ENCODE peak calls at places on chromosome 5, in seven cellular contexts. F is AG08396; M is activated naive CD4-positive, alpha-beta T cell; S is EH; R is renal cortical epithelial cell; D is stimulated activated CD4-positive, alpha-beta T cell treated with anti-CD3 and anti-CD28 coated beads, Interleukin-15, amount 100 ng/mL, for 1 hour; P is NCI-H2029 treated with DMSO at 0.1 percent for 48 hours. A is an unnamed sample.

GRCh38 chr5:37132646-37133045 is 116.5 kb downstream of the CPLANE1 start:
- DNase-seq in F (no peak), M (no peak), S (peak), R (no peak), D (no peak), P (no peak), A (peak)

GRCh38 chr5:147464211-147464610 is 45.7 kb downstream of the DPYSL3 start:
- DNase-seq in F (no peak), M (no peak), S (peak), R (peak), D (no peak), P (no peak), A (no peak)

GRCh38 chr5:179762079-179762780 is 29.6 kb downstream of the MAML1 start:
- DNase-seq in F (no peak), M (no peak), S (peak), R (peak), D (no peak), P (no peak), A (peak)

GRCh38 chr5:174307031-174307408 is 261.5 kb downstream of the NSG2 start:
- DNase-seq in F (no peak), M (no peak), S (no peak), R (no peak), D (no peak), P (no peak), A (no peak)

GRCh38 chr5:68848086-68848485 is 245.7 kb upstream of the SLC30A5 start:
- DNase-seq in F (peak), M (no peak), S (peak), R (peak), D (no peak), P (no peak), A (peak)

GRCh38 chr5:159422371-159422770 is 92.1 kb upstream of the IL12B start:
- DNase-seq in F (peak), M (no peak), S (no peak), R (peak), D (no peak), P (no peak), A (peak)

GRCh38 chr5:124996764-124997077 is 250.3 kb upstream of the ZNF608 start:
- DNase-seq in F (peak), M (no peak), S (peak), R (peak), D (no peak), P (no peak), A (peak)

GRCh38 chr5:137370511-137371071 is 128.5 kb downstream of the SPOCK1 start:
- DNase-seq in F (no peak), M (no peak), S (peak), R (no peak), D (no peak), P (no peak), A (peak)

GRCh38 chr5:9399094-9399493 is 146.8 kb downstream of the SEMA5A start:
- DNase-seq in F (no peak), M (no peak), S (no peak), R (no peak), D (no peak), P (no peak), A (no peak)

GRCh38 chr5:87361031-87361443 is 51.7 kb downstream of the CCNH start:
- DNase-seq in F (no peak), M (no peak), S (peak), R (no peak), D (no peak), P (no peak), A (no peak)

GRCh38 chr5:72394688-72395087 is 74.5 kb downstream of the PTCD2 start:
- DNase-seq in F (no peak), M (no peak), S (peak), R (peak), D (no peak), P (no peak), A (no peak)

GRCh38 chr5:174837919-174838902 is 113.8 kb downstream of the MSX2 start:
- DNase-seq in F (no peak), M (no peak), S (peak), R (peak), D (no peak), P (no peak), A (no peak)

GRCh38 chr5:176895829-176896228 is 3.3 kb downstream of the HK3 start:
- DNase-seq in F (no peak), M (no peak), S (no peak), R (no peak), D (no peak), P (no peak), A (no peak)

GRCh38 chr5:83368835-83369234 is 102.7 kb upstream of the VCAN start:
- DNase-seq in F (no peak), M (no peak), S (peak), R (no peak), D (no peak), P (no peak), A (no peak)